ENCODE peak calls at places on chromosomes 16 and 17, in five cellular contexts. Z is suprapubic skin, F is fibroblast of pulmonary artery, R is AG10803, T is breast epithelium. Q is an unnamed sample.

GRCh38 chr16:9859706-9860105 is 322.5 kb downstream of the GRIN2A start:
- DNase-seq in Z (no peak), F (no peak), R (peak), T (no peak), Q (no peak)

GRCh38 chr17:57739402-57740224 is 5.5 kb downstream of the CCDC182 start:
- DNase-seq in Z (no peak), F (peak), R (no peak), T (no peak), Q (no peak)

GRCh38 chr17:82052638-82053059 is 951 bp downstream of the GPS1 start:
- DNase-seq in Z (no peak), F (no peak), R (no peak), T (no peak), Q (no peak)

GRCh38 chr16:85037050-85037410 is 9.4 kb downstream of the KIAA0513 start:
- DNase-seq in Z (no peak), F (peak), R (peak), T (peak), Q (no peak)

GRCh38 chr17:1372618-1373017 is 27.4 kb downstream of the YWHAE start:
- DNase-seq in Z (no peak), F (no peak), R (no peak), T (no peak), Q (no peak)

GRCh38 chr17:19714542-19715411 is 1.6 kb downstream of the SLC47A2 start:
- DNase-seq in Z (no peak), F (no peak), R (no peak), T (no peak), Q (no peak)

GRCh38 chr17:41967141-41967920 is 736 bp downstream of the CNP start:
- DNase-seq in Z (no peak), F (no peak), R (no peak), T (no peak), Q (no peak)

GRCh38 chr17:50264263-50265113 is 9.8 kb upstream of the TMEM92 start:
- DNase-seq in Z (peak), F (no peak), R (peak), T (no peak), Q (no peak)

DNA sequence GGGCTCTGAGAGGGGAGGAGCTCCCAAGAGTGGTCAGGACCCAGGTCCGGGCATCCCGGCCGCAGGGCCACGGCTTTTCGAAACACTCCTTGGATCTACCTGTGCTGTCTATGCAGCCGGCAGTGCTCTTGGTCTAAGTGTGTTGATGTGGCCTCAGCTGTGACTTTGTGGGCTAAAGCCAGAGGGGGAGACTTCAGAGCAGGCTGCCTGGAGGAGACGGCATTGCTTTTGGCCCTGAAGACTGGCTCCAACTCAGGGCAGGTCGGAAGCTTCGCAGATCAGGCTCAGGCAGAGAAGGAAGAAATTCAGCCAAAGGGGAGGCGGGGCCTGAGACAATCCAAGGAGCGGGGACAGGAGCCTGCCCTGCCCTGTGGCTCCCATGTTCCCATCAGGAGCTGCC is 31.4 kb downstream of the PIEZO1 start:
- DNase-seq in Z (no peak), F (no peak), R (no peak), T (no peak), Q (no peak)
- TF ChIP-seq CTCF in Z (no peak), F (no peak), R (no peak), T (no peak), Q (no peak)

GRCh38 chr17:47713980-47714689 is 18.9 kb upstream of the TBX21 start:
- DNase-seq in Z (no peak), F (no peak), R (no peak), T (no peak), Q (no peak)
- TF ChIP-seq CTCF in Z (no peak), F (no peak), R (no peak), T (no peak), Q (no peak)

DNA sequence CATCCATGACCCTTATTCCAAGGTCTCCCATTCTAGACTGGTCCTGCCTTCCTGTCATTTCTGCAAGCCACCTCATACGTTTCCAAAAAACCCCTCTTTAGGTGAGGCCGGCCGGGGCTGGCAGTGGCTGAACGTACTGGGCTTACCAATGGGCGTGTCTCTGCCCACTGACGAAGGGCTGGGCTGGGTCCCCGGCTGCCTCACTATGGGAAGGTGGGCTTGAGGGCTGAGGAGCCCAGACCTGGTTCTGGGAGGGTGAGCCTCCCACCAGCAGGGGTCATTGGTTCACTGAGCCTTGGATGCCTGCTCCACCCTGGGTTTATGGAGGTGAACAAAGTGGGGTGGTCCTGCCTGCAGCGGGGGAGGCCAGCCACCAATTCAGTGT is 19.9 kb downstream of the KDM8 start:
- DNase-seq in Z (no peak), F (no peak), R (no peak), T (no peak), Q (no peak)
- TF ChIP-seq CTCF in Z (no peak), F (peak), R (no peak), T (no peak), Q (no peak)

GRCh38 chr16:28491080-28491969 is 549 bp downstream of the CLN3 start:
- DNase-seq in Z (no peak), F (peak), R (peak), T (peak), Q (no peak)
- TF ChIP-seq CTCF in Z (peak), F (peak), R (peak), T (no peak), Q (no peak)

GRCh38 chr17:3893720-3894116 is 865 bp upstream of the CAMKK1 start:
- DNase-seq in Z (no peak), F (no peak), R (no peak), T (no peak), Q (no peak)

GRCh38 chr17:3890893-3891219 is 2.0 kb downstream of the CAMKK1 start:
- DNase-seq in Z (no peak), F (no peak), R (no peak), T (no peak), Q (no peak)

GRCh38 chr17:3893003-3893719 is at the start of gene CAMKK1:
- DNase-seq in Z (peak), F (peak), R (peak), T (peak), Q (peak)

GRCh38 chr17:3891626-3892094 is 1.2 kb downstream of the CAMKK1 start:
- DNase-seq in Z (no peak), F (no peak), R (no peak), T (no peak), Q (no peak)

GRCh38 chr17:3892095-3892998 is 506 bp downstream of the CAMKK1 start:
- DNase-seq in Z (peak), F (peak), R (peak), T (peak), Q (peak)
- TF ChIP-seq CTCF in Z (no peak), F (no peak), R (no peak), T (no peak), Q (no peak)

DNA sequence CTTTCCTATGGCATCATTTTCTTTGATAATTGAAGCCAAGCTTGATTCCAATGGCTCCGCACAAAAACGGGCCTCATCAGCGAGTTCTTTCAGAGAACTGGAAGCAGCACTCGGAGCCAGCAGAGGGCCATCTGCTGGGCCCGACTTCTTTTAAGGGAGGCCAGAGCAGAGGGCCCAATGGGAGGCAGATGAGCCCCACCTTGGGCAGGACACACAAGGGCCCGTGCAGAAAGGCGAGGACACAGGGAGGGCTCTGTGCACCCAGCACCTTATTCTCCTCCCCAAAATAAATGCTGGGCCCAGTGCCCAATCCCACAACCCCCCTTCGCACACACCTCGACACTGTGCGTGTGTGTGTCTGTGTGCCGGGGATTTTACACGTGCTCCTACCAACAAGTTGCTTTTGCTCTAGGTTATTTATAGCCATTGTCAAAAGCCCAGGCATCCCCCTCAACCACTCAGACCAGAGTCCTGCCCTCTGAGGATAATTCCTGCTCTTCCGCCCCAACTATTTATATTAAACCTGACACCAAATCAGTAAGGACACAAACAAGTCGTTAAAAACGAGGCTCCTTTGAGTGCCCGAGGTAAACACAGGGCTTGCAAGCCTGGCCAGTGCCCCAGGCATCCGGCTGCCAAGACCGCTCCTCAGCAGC is 6.8 kb downstream of the AXIN2 start:
- DNase-seq in Z (no peak), F (no peak), R (peak), T (no peak), Q (no peak)
- TF ChIP-seq CTCF in Z (no peak), F (no peak), R (peak), T (no peak), Q (no peak)

GRCh38 chr16:89557230-89557935 is 3.1 kb upstream of the RPL13 start:
- DNase-seq in Z (no peak), F (peak), R (peak), T (no peak), Q (peak)
- TF ChIP-seq CTCF in Z (peak), F (peak), R (peak), T (peak), Q (peak)

GRCh38 chr17:69335018-69335417 is 8.1 kb upstream of the ABCA5 start:
- DNase-seq in Z (no peak), F (peak), R (peak), T (no peak), Q (no peak)
- TF ChIP-seq CTCF in Z (peak), F (peak), R (peak), T (peak), Q (no peak)

GRCh38 chr16:8572919-8573724 is 17.2 kb downstream of the TMEM114 start:
- DNase-seq in Z (no peak), F (peak), R (peak), T (no peak), Q (no peak)
- TF ChIP-seq CTCF in Z (peak), F (peak), R (peak), T (peak), Q (peak)

Q was measured in mesothelial cell of epicardium.